ENCODE peak calls at places on chromosomes 2 and 18, in eight cellular contexts. One of them, this sample, is unnamed.
A peak's percentile ranks its signal among the peaks of the same experiment; 100 is the strongest.

GRCh38 chr2:174606336-174606735 is 8.7 kb upstream of the WIPF1 start:
- DNase-seq in endothelial cell: no peak
- DNase-seq in dorsolateral prefrontal cortex: no peak
- DNase-seq in brain microvascular endothelial cell: peak; percentile 80
- DNase-seq in cardiac fibroblast: peak; percentile 55
- DNase-seq in osteoblast: peak; percentile 80
- DNase-seq in heart right ventricle: no peak
- DNase-seq in esophagus squamous epithelium: no peak
- DNase-seq in this sample: peak; percentile 72

GRCh38 chr2:111698743-111699554 is 185.0 kb downstream of the ANAPC1 start:
- DNase-seq in endothelial cell: no peak
- DNase-seq in dorsolateral prefrontal cortex: no peak
- DNase-seq in brain microvascular endothelial cell: peak; percentile 98
- DNase-seq in cardiac fibroblast: peak; percentile 98
- DNase-seq in osteoblast: peak; percentile 96
- DNase-seq in heart right ventricle: peak; percentile 31
- DNase-seq in esophagus squamous epithelium: peak; percentile 20
- DNase-seq in this sample: peak; percentile 99

GRCh38 chr2:17813742-17814458 is 2.4 kb upstream of the MSGN1 start:
- DNase-seq in endothelial cell: no peak
- DNase-seq in dorsolateral prefrontal cortex: no peak
- DNase-seq in brain microvascular endothelial cell: peak; percentile 77
- DNase-seq in cardiac fibroblast: peak; percentile 32
- DNase-seq in osteoblast: peak; percentile 87
- DNase-seq in heart right ventricle: peak; percentile 48
- DNase-seq in esophagus squamous epithelium: no peak
- DNase-seq in this sample: peak; percentile 21

GRCh38 chr2:146818122-146818521 is 1026.7 kb upstream of the ACVR2A start:
- DNase-seq in endothelial cell: no peak
- DNase-seq in dorsolateral prefrontal cortex: no peak
- DNase-seq in brain microvascular endothelial cell: no peak
- DNase-seq in cardiac fibroblast: peak; percentile 33
- DNase-seq in osteoblast: no peak
- DNase-seq in heart right ventricle: no peak
- DNase-seq in esophagus squamous epithelium: no peak
- DNase-seq in this sample: peak; percentile 59

GRCh38 chr2:113080134-113080533 is 12.4 kb downstream of the IL1F10 start:
- DNase-seq in endothelial cell: peak; percentile 63
- DNase-seq in dorsolateral prefrontal cortex: no peak
- DNase-seq in brain microvascular endothelial cell: peak; percentile 21
- DNase-seq in cardiac fibroblast: peak; percentile 31
- DNase-seq in osteoblast: peak; percentile 83
- DNase-seq in heart right ventricle: no peak
- DNase-seq in esophagus squamous epithelium: no peak
- DNase-seq in this sample: peak; percentile 39

GRCh38 chr2:172012688-172013358 is 13.1 kb downstream of the METAP1D start:
- DNase-seq in endothelial cell: no peak
- DNase-seq in dorsolateral prefrontal cortex: no peak
- DNase-seq in brain microvascular endothelial cell: no peak
- DNase-seq in cardiac fibroblast: no peak
- DNase-seq in osteoblast: peak; percentile 26
- DNase-seq in heart right ventricle: no peak
- DNase-seq in esophagus squamous epithelium: no peak
- DNase-seq in this sample: no peak

GRCh38 chr18:10973579-10974260 is 175.6 kb downstream of the PIEZO2 start:
- DNase-seq in endothelial cell: no peak
- DNase-seq in dorsolateral prefrontal cortex: no peak
- DNase-seq in brain microvascular endothelial cell: no peak
- DNase-seq in cardiac fibroblast: peak; percentile 40
- DNase-seq in osteoblast: peak; percentile 21
- DNase-seq in heart right ventricle: no peak
- DNase-seq in esophagus squamous epithelium: no peak
- DNase-seq in this sample: peak; percentile 28

GRCh38 chr2:27308359-27308875 is at the start of gene UCN:
- DNase-seq in endothelial cell: peak; percentile 77
- DNase-seq in dorsolateral prefrontal cortex: no peak
- DNase-seq in brain microvascular endothelial cell: peak; percentile 54
- DNase-seq in cardiac fibroblast: peak; percentile 47
- DNase-seq in osteoblast: peak; percentile 91
- DNase-seq in heart right ventricle: peak; percentile 44
- DNase-seq in esophagus squamous epithelium: no peak
- DNase-seq in this sample: peak; percentile 60

GRCh38 chr18:14930076-14930475 is 182.1 kb downstream of the ANKRD30B start:
- DNase-seq in endothelial cell: no peak
- DNase-seq in dorsolateral prefrontal cortex: no peak
- DNase-seq in brain microvascular endothelial cell: no peak
- DNase-seq in cardiac fibroblast: no peak
- DNase-seq in osteoblast: no peak
- DNase-seq in heart right ventricle: no peak
- DNase-seq in esophagus squamous epithelium: no peak
- DNase-seq in this sample: no peak

GRCh38 chr2:179569834-179570233 is 291.6 kb downstream of the ZNF385B start:
- DNase-seq in endothelial cell: no peak
- DNase-seq in dorsolateral prefrontal cortex: no peak
- DNase-seq in brain microvascular endothelial cell: no peak
- DNase-seq in cardiac fibroblast: peak; percentile 65
- DNase-seq in osteoblast: no peak
- DNase-seq in heart right ventricle: no peak
- DNase-seq in esophagus squamous epithelium: no peak
- DNase-seq in this sample: peak; percentile 85

GRCh38 chr2:186486651-186487647 is 889 bp downstream of the ZC3H15 start:
- DNase-seq in endothelial cell: no peak
- DNase-seq in dorsolateral prefrontal cortex: no peak
- DNase-seq in brain microvascular endothelial cell: no peak
- DNase-seq in cardiac fibroblast: peak; percentile 38
- DNase-seq in osteoblast: no peak
- DNase-seq in heart right ventricle: no peak
- DNase-seq in esophagus squamous epithelium: no peak
- DNase-seq in this sample: peak; percentile 53

GRCh38 chr18:76461148-76461547 is 33.9 kb downstream of the ZNF516 start:
- DNase-seq in endothelial cell: no peak
- DNase-seq in dorsolateral prefrontal cortex: no peak
- DNase-seq in brain microvascular endothelial cell: no peak
- DNase-seq in cardiac fibroblast: no peak
- DNase-seq in osteoblast: no peak
- DNase-seq in heart right ventricle: no peak
- DNase-seq in esophagus squamous epithelium: no peak
- DNase-seq in this sample: no peak

GRCh38 chr18:46055841-46056240 is 16.2 kb downstream of the PSTPIP2 start:
- DNase-seq in endothelial cell: no peak
- DNase-seq in dorsolateral prefrontal cortex: no peak
- DNase-seq in brain microvascular endothelial cell: no peak
- DNase-seq in cardiac fibroblast: no peak
- DNase-seq in osteoblast: no peak
- DNase-seq in heart right ventricle: no peak
- DNase-seq in esophagus squamous epithelium: no peak
- DNase-seq in this sample: no peak

GRCh38 chr18:51122266-51123045 is 75.0 kb downstream of the MEX3C start:
- DNase-seq in endothelial cell: no peak
- DNase-seq in dorsolateral prefrontal cortex: no peak
- DNase-seq in brain microvascular endothelial cell: no peak
- DNase-seq in cardiac fibroblast: no peak
- DNase-seq in osteoblast: peak; percentile 65
- DNase-seq in heart right ventricle: no peak
- DNase-seq in esophagus squamous epithelium: no peak
- DNase-seq in this sample: no peak

GRCh38 chr2:3708576-3708975 is 5.2 kb downstream of the DCDC2C start:
- DNase-seq in endothelial cell: no peak
- DNase-seq in dorsolateral prefrontal cortex: no peak
- DNase-seq in brain microvascular endothelial cell: no peak
- DNase-seq in cardiac fibroblast: no peak
- DNase-seq in osteoblast: no peak
- DNase-seq in heart right ventricle: no peak
- DNase-seq in esophagus squamous epithelium: no peak
- DNase-seq in this sample: no peak

GRCh38 chr2:8455236-8456148 is 226.4 kb upstream of the ID2 start:
- DNase-seq in endothelial cell: no peak
- DNase-seq in dorsolateral prefrontal cortex: no peak
- DNase-seq in brain microvascular endothelial cell: no peak
- DNase-seq in cardiac fibroblast: no peak
- DNase-seq in osteoblast: no peak
- DNase-seq in heart right ventricle: peak; percentile 44
- DNase-seq in esophagus squamous epithelium: no peak
- DNase-seq in this sample: no peak

GRCh38 chr18:34959989-34960388 is 81.2 kb upstream of the MAPRE2 start:
- DNase-seq in endothelial cell: no peak
- DNase-seq in dorsolateral prefrontal cortex: no peak
- DNase-seq in brain microvascular endothelial cell: no peak
- DNase-seq in cardiac fibroblast: no peak
- DNase-seq in osteoblast: no peak
- DNase-seq in heart right ventricle: no peak
- DNase-seq in esophagus squamous epithelium: no peak
- DNase-seq in this sample: no peak

GRCh38 chr2:205734436-205734835 is 52.1 kb downstream of the NRP2 start:
- DNase-seq in endothelial cell: no peak
- DNase-seq in dorsolateral prefrontal cortex: no peak
- DNase-seq in brain microvascular endothelial cell: peak; percentile 87
- DNase-seq in cardiac fibroblast: peak; percentile 93
- DNase-seq in osteoblast: peak; percentile 88
- DNase-seq in heart right ventricle: no peak
- DNase-seq in esophagus squamous epithelium: no peak
- DNase-seq in this sample: peak; percentile 94

GRCh38 chr2:85828725-85829124 is 60.1 kb downstream of the ST3GAL5 start:
- DNase-seq in endothelial cell: no peak
- DNase-seq in dorsolateral prefrontal cortex: no peak
- DNase-seq in brain microvascular endothelial cell: no peak
- DNase-seq in cardiac fibroblast: no peak
- DNase-seq in osteoblast: no peak
- DNase-seq in heart right ventricle: no peak
- DNase-seq in esophagus squamous epithelium: no peak
- DNase-seq in this sample: no peak

GRCh38 chr18:44834867-44835469 is 154.3 kb downstream of the SETBP1 start:
- DNase-seq in endothelial cell: no peak
- DNase-seq in dorsolateral prefrontal cortex: no peak
- DNase-seq in brain microvascular endothelial cell: no peak
- DNase-seq in cardiac fibroblast: no peak
- DNase-seq in osteoblast: no peak
- DNase-seq in heart right ventricle: no peak
- DNase-seq in esophagus squamous epithelium: no peak
- DNase-seq in this sample: no peak
- TF ChIP-seq CTCF in endothelial cell: no peak
- TF ChIP-seq CTCF in dorsolateral prefrontal cortex: no peak
- TF ChIP-seq CTCF in brain microvascular endothelial cell: no peak
- TF ChIP-seq CTCF in cardiac fibroblast: no peak
- TF ChIP-seq CTCF in osteoblast: no peak
- TF ChIP-seq CTCF in heart right ventricle: peak; percentile 13
- TF ChIP-seq CTCF in esophagus squamous epithelium: no peak
- TF ChIP-seq CTCF in this sample: peak; percentile 1

DNA sequence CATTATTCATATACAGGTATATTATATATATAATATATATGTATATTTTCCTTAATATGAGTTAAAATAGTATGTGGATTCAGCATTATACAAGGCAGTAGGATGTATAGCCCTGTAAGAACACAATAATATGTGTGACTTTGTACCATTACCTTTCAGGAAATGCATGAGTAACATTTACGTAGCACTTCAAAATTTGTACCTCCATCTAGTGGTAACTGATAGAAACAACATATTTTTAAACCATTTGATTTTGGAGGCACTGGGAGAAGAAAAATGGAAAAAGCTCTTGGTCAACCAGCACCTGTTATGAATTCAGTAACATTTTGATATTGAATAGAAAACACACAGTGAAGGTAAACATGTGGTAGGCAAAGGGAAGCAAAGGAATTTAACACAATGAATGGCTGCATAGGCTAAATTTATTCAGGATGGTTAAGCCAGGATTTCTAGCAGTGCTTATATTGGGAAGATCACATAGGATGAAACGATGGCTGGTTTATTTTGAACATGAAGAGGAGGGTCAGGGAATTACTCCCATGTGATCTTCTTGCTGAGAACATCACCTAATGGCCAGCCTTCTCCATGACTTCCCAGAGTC is 565.5 kb downstream of the CCDC85A start:
- DNase-seq in endothelial cell: no peak
- DNase-seq in dorsolateral prefrontal cortex: no peak
- DNase-seq in brain microvascular endothelial cell: no peak
- DNase-seq in cardiac fibroblast: peak; percentile 65
- DNase-seq in osteoblast: no peak
- DNase-seq in heart right ventricle: no peak
- DNase-seq in esophagus squamous epithelium: no peak
- DNase-seq in this sample: peak; percentile 68
- TF ChIP-seq CTCF in endothelial cell: peak; percentile 80
- TF ChIP-seq CTCF in dorsolateral prefrontal cortex: peak; percentile 41
- TF ChIP-seq CTCF in brain microvascular endothelial cell: peak; percentile 20
- TF ChIP-seq CTCF in cardiac fibroblast: peak; percentile 36
- TF ChIP-seq CTCF in osteoblast: peak; percentile 41
- TF ChIP-seq CTCF in heart right ventricle: peak; percentile 60
- TF ChIP-seq CTCF in esophagus squamous epithelium: no peak
- TF ChIP-seq CTCF in this sample: peak; percentile 48

DNA sequence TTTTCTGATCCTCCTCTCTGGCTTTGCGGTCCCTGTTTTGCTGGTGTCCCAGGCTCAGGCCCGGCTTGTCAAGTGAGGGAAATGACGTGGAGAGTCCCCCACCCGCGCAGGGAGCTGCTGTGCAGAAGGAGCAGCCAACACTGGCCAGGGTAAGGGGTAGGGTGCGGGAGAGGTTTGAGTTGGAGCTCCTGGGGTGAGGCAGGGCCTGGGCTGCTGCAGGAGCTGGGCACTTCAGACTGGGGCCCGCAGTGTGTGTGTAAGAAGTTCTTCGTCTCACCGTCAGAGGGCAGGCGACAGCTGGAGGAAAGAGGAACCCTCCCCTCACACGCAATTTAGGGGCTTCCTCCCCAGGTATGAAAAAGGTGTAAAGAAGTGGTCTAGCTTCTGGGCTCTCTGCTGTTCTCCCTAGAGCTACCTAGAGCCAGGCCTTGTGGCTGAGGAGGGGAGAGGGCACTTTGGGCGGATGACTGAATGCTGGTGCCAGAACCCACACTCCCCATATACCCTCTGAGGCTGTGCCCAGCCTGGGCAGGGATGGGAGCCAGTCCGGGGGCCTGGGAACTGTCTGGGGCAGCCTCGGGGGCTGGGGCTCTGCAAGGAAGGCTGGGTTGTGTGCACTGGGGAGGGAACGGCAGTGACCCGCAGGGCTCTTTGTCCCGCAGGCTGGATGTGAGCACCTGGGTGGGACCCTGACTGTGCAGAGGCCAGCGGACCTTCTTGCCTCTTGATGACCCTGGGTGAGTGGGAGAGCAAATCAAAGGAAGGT is 11.8 kb downstream of the CELF4 start:
- DNase-seq in endothelial cell: peak; percentile 39
- DNase-seq in dorsolateral prefrontal cortex: no peak
- DNase-seq in brain microvascular endothelial cell: no peak
- DNase-seq in cardiac fibroblast: no peak
- DNase-seq in osteoblast: no peak
- DNase-seq in heart right ventricle: no peak
- DNase-seq in esophagus squamous epithelium: no peak
- DNase-seq in this sample: no peak
- TF ChIP-seq CTCF in endothelial cell: peak; percentile 54
- TF ChIP-seq CTCF in dorsolateral prefrontal cortex: peak; percentile 14
- TF ChIP-seq CTCF in brain microvascular endothelial cell: peak; percentile 17
- TF ChIP-seq CTCF in cardiac fibroblast: no peak
- TF ChIP-seq CTCF in osteoblast: peak; percentile 13
- TF ChIP-seq CTCF in heart right ventricle: peak; percentile 21
- TF ChIP-seq CTCF in esophagus squamous epithelium: no peak
- TF ChIP-seq CTCF in this sample: peak; percentile 31

DNA sequence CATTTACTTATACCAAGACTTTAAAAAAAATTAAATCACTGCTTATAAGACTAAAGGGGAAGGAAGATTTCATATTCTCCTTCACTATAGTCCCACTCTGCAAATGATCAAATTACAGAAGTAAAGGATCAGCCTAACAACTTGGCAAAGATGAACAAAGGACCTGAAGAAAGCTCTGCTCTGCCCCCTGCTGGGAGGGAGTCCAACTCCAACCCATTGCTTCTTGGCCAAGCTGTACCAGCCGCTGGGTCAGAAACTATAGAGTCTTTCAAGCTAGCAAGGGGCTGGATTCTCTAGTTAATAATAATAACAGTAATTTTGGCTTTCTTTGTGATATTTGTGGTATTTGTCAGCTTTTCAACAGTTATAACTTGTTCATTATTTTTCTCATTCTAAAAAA is 927.0 kb upstream of the CRIM1 start:
- DNase-seq in endothelial cell: peak; percentile 63
- DNase-seq in dorsolateral prefrontal cortex: peak; percentile 37
- DNase-seq in brain microvascular endothelial cell: peak; percentile 1
- DNase-seq in cardiac fibroblast: peak; percentile 1
- DNase-seq in osteoblast: no peak
- DNase-seq in heart right ventricle: peak; percentile 15
- DNase-seq in esophagus squamous epithelium: no peak
- DNase-seq in this sample: peak; percentile 21
- TF ChIP-seq CTCF in endothelial cell: peak; percentile 76
- TF ChIP-seq CTCF in dorsolateral prefrontal cortex: peak; percentile 46
- TF ChIP-seq CTCF in brain microvascular endothelial cell: peak; percentile 71
- TF ChIP-seq CTCF in cardiac fibroblast: peak; percentile 36
- TF ChIP-seq CTCF in osteoblast: no peak
- TF ChIP-seq CTCF in heart right ventricle: peak; percentile 27
- TF ChIP-seq CTCF in esophagus squamous epithelium: no peak
- TF ChIP-seq CTCF in this sample: peak; percentile 59

This sample was measured in choroid plexus epithelial cell.